ENCODE peak calls at places on chromosomes 1 and 21, in eight cellular contexts. C, Y, U, W, I, G, A and T are unnamed samples.

GRCh38 chr1:236282159-236282716 is 480 bp upstream of the ERO1B start:
- DNase-seq in C (no peak), Y (no peak), U (no peak), W (no peak), I (no peak), G (no peak), A (no peak), T (no peak)

GRCh38 chr1:10629816-10630571 is 155.2 kb downstream of the PEX14 start:
- DNase-seq in C (no peak), Y (no peak), U (peak), W (no peak), I (no peak), G (no peak), A (no peak), T (no peak)

GRCh38 chr1:165871311-165872067 is 44.1 kb downstream of the UCK2 start:
- DNase-seq in C (no peak), Y (peak), U (no peak), W (peak), I (peak), G (peak), A (peak), T (peak)

GRCh38 chr1:159828176-159828575 is 1.5 kb downstream of the SLAMF8 start:
- DNase-seq in C (no peak), Y (no peak), U (no peak), W (no peak), I (no peak), G (no peak), A (no peak), T (no peak)

GRCh38 chr1:239274242-239274830 is 112.0 kb upstream of the CHRM3 start:
- DNase-seq in C (no peak), Y (no peak), U (no peak), W (no peak), I (no peak), G (no peak), A (no peak), T (no peak)

GRCh38 chr1:9920606-9921005 is 10.5 kb upstream of the CTNNBIP1 start:
- DNase-seq in C (no peak), Y (no peak), U (no peak), W (no peak), I (no peak), G (no peak), A (no peak), T (no peak)

GRCh38 chr1:232029297-232029696 is 402.7 kb downstream of the DISC1 start:
- DNase-seq in C (no peak), Y (no peak), U (peak), W (no peak), I (no peak), G (no peak), A (no peak), T (no peak)

GRCh38 chr1:214563881-214564280 is 12.5 kb upstream of the PTPN14 start:
- DNase-seq in C (no peak), Y (no peak), U (no peak), W (no peak), I (no peak), G (no peak), A (no peak), T (no peak)

GRCh38 chr1:211132681-211133392 is 1.1 kb downstream of the KCNH1 start:
- DNase-seq in C (no peak), Y (no peak), U (no peak), W (no peak), I (peak), G (no peak), A (no peak), T (no peak)

GRCh38 chr1:225655509-225656258 is 2.8 kb upstream of the ENAH start:
- DNase-seq in C (peak), Y (peak), U (no peak), W (peak), I (peak), G (peak), A (no peak), T (no peak)

GRCh38 chr1:93448292-93448982 is 519 bp downstream of the FNBP1L start:
- DNase-seq in C (no peak), Y (peak), U (peak), W (no peak), I (peak), G (peak), A (no peak), T (no peak)

GRCh38 chr1:27589841-27590426 is 14.0 kb downstream of the AHDC1 start:
- DNase-seq in C (no peak), Y (no peak), U (peak), W (no peak), I (no peak), G (no peak), A (no peak), T (no peak)

GRCh38 chr1:43327549-43328292 is 9.9 kb upstream of the MPL start:
- DNase-seq in C (no peak), Y (no peak), U (no peak), W (no peak), I (no peak), G (no peak), A (no peak), T (no peak)

GRCh38 chr1:145961109-145961424 is 3.2 kb upstream of the LIX1L start:
- DNase-seq in C (no peak), Y (no peak), U (peak), W (no peak), I (peak), G (no peak), A (no peak), T (no peak)

GRCh38 chr1:62436039-62436465 is 797 bp upstream of the USP1 start:
- DNase-seq in C (peak), Y (no peak), U (no peak), W (no peak), I (no peak), G (no peak), A (no peak), T (no peak)

GRCh38 chr1:11838349-11839272 is 9.0 kb downstream of the NPPA start:
- DNase-seq in C (peak), Y (peak), U (peak), W (no peak), I (peak), G (peak), A (peak), T (peak)

GRCh38 chr1:89553195-89553584 is 28.6 kb downstream of the LRRC8B start:
- DNase-seq in C (no peak), Y (no peak), U (no peak), W (no peak), I (no peak), G (no peak), A (no peak), T (no peak)

GRCh38 chr1:196147530-196147929 is 460.7 kb downstream of the KCNT2 start:
- DNase-seq in C (no peak), Y (no peak), U (no peak), W (no peak), I (no peak), G (no peak), A (no peak), T (no peak)

GRCh38 chr21:36974851-36975192 is 8.4 kb upstream of the HLCS start:
- DNase-seq in C (no peak), Y (no peak), U (no peak), W (no peak), I (no peak), G (no peak), A (no peak), T (no peak)

GRCh38 chr21:41836166-41837015 is 42.8 kb downstream of the PRDM15 start:
- DNase-seq in C (no peak), Y (no peak), U (no peak), W (no peak), I (no peak), G (no peak), A (no peak), T (no peak)

GRCh38 chr1:164707868-164708331 is 148.9 kb downstream of the PBX1 start:
- DNase-seq in C (no peak), Y (no peak), U (no peak), W (peak), I (no peak), G (peak), A (no peak), T (no peak)

GRCh38 chr1:66315675-66316074 is 218.3 kb upstream of the SGIP1 start:
- DNase-seq in C (no peak), Y (no peak), U (no peak), W (peak), I (no peak), G (no peak), A (no peak), T (no peak)

GRCh38 chr1:22490309-22490708 is 38.7 kb downstream of the ZBTB40 start:
- DNase-seq in C (no peak), Y (no peak), U (no peak), W (no peak), I (peak), G (no peak), A (no peak), T (peak)

GRCh38 chr1:243725075-243725474 is 125.0 kb downstream of the AKT3 start:
- DNase-seq in C (no peak), Y (no peak), U (no peak), W (no peak), I (no peak), G (no peak), A (no peak), T (no peak)

GRCh38 chr1:114718661-114719423 is 2.3 kb upstream of the NRAS start:
- DNase-seq in C (no peak), Y (no peak), U (no peak), W (no peak), I (no peak), G (no peak), A (no peak), T (no peak)

GRCh38 chr21:38853421-38853919 is 47.7 kb downstream of the ETS2 start:
- DNase-seq in C (peak), Y (peak), U (no peak), W (peak), I (no peak), G (peak), A (no peak), T (peak)

GRCh38 chr21:38819051-38819718 is 13.5 kb downstream of the ETS2 start:
- DNase-seq in C (no peak), Y (no peak), U (no peak), W (no peak), I (no peak), G (no peak), A (no peak), T (no peak)

GRCh38 chr1:66360285-66360724 is 173.6 kb upstream of the SGIP1 start:
- DNase-seq in C (no peak), Y (no peak), U (no peak), W (no peak), I (peak), G (no peak), A (no peak), T (no peak)

GRCh38 chr1:101739826-101740330 is 256.8 kb downstream of the OLFM3 start:
- DNase-seq in C (no peak), Y (no peak), U (no peak), W (no peak), I (no peak), G (no peak), A (no peak), T (no peak)

GRCh38 chr1:150973826-150974579 is 632 bp downstream of the CERS2 start:
- DNase-seq in C (no peak), Y (no peak), U (peak), W (no peak), I (peak), G (peak), A (no peak), T (peak)

GRCh38 chr1:20578062-20578461 is 10.8 kb upstream of the CDA start:
- DNase-seq in C (no peak), Y (no peak), U (no peak), W (no peak), I (no peak), G (no peak), A (no peak), T (no peak)

GRCh38 chr1:221117548-221117951 is 238.3 kb downstream of the HLX start:
- DNase-seq in C (no peak), Y (no peak), U (peak), W (no peak), I (no peak), G (no peak), A (no peak), T (no peak)

GRCh38 chr21:30935889-30936168 is 54.4 kb upstream of the KRTAP11-1 start:
- DNase-seq in C (no peak), Y (no peak), U (no peak), W (no peak), I (no peak), G (no peak), A (no peak), T (no peak)
- H3K27ac ChIP-seq in C (no peak), Y (no peak), U (no peak), W (no peak), I (no peak), G (no peak), A (no peak), T (no peak)

GRCh38 chr1:55331355-55331754 is 116.2 kb upstream of the USP24 start:
- DNase-seq in C (no peak), Y (no peak), U (no peak), W (no peak), I (no peak), G (no peak), A (no peak), T (no peak)
- TF ChIP-seq REST in C (no peak), Y (no peak), U (no peak), W (no peak), I (no peak), G (no peak), A (no peak), T (no peak)

GRCh38 chr1:70719164-70719563 is 308.1 kb downstream of the CTH start:
- DNase-seq in C (no peak), Y (no peak), U (no peak), W (no peak), I (no peak), G (no peak), A (no peak), T (no peak)
- TF ChIP-seq POLR2AphosphoS5 in C (no peak), Y (no peak), U (no peak), W (no peak), I (no peak), G (no peak), A (no peak), T (no peak)

DNA sequence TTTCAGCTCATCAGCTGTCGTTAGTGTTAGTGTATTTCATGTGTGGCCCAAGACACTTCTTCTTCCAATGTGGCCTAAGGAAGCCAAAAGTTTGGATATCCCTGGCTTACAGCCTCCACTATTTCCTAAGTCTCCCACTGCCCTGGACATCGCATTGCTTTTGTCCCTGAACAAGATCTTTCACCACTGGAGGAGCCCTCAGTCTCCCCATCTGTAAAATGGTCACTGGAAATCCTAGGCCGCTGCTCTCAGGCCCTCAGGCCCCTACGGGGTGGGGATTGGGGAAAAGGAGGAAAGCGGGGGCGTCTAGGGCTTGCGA is 341 bp upstream of the LDLRAP1 start:
- DNase-seq in C (no peak), Y (no peak), U (no peak), W (no peak), I (no peak), G (no peak), A (no peak), T (no peak)
- H3K27ac ChIP-seq in C (peak), Y (no peak), U (no peak), W (no peak), I (no peak), G (no peak), A (no peak), T (no peak)

GRCh38 chr1:67376381-67376780 is 53.8 kb downstream of the SERBP1 start:
- DNase-seq in C (no peak), Y (no peak), U (no peak), W (no peak), I (no peak), G (peak), A (no peak), T (no peak)
- TF ChIP-seq REST in C (no peak), Y (no peak), U (no peak), W (no peak), I (no peak), G (no peak), A (no peak), T (no peak)

GRCh38 chr21:45002381-45003204 is 62.8 kb downstream of the SLX9 start:
- DNase-seq in C (no peak), Y (no peak), U (no peak), W (no peak), I (no peak), G (no peak), A (no peak), T (no peak)

GRCh38 chr21:45004059-45004422 is 64.2 kb downstream of the SLX9 start:
- DNase-seq in C (no peak), Y (no peak), U (no peak), W (no peak), I (no peak), G (no peak), A (no peak), T (no peak)

GRCh38 chr21:45004481-45005263 is 64.8 kb downstream of the SLX9 start:
- DNase-seq in C (no peak), Y (no peak), U (no peak), W (no peak), I (no peak), G (peak), A (no peak), T (peak)

GRCh38 chr21:45001134-45002095 is 61.6 kb downstream of the SLX9 start:
- DNase-seq in C (peak), Y (no peak), U (no peak), W (no peak), I (no peak), G (no peak), A (no peak), T (no peak)

DNA sequence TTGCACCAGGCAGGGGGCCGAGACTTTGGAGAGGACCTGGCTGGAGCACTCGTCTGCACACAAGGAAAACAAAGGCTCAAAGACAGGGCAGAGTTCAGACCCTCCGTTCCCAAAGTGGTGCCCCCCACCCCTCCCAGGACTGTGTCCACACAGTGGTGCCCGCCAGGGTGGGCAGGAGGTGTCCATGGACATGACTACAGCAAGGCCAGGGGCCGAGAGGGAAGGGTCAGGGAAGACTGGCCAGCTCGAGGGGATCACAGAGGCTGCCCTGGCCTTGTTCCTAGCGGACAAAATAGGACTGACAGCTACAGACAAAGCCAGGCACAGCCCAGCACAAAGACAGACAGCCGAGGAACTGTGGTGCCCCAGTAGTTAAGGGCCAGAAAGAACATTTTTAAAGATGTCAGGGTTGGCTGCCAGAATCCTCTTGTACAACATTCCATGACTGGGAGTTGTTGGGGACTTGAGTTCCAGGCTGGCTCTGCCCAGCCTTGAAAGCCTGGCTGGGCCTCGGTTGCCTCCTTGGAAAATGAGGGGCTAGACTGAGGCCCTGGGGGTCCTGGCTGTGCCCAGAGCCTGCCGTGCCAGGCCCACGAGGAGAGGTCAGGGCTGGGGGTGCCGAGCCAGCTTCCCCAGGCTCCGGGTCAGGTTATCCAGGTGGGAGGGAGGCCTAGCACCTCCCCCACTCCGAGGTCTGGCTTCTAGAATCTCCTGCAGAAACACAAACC is 63.7 kb downstream of the SLX9 start:
- DNase-seq in C (no peak), Y (peak), U (no peak), W (no peak), I (no peak), G (no peak), A (no peak), T (no peak)
- TF ChIP-seq POLR2AphosphoS5 in C (no peak), Y (no peak), U (no peak), W (no peak), I (no peak), G (no peak), A (no peak), T (no peak)

GRCh38 chr21:31119199-31119598 is 80.9 kb upstream of the KRTAP19-8 start:
- DNase-seq in C (no peak), Y (no peak), U (no peak), W (no peak), I (no peak), G (no peak), A (no peak), T (no peak)

GRCh38 chr21:31128234-31128633 is 90.0 kb upstream of the KRTAP19-8 start:
- DNase-seq in C (no peak), Y (no peak), U (no peak), W (no peak), I (no peak), G (no peak), A (no peak), T (no peak)

DNA sequence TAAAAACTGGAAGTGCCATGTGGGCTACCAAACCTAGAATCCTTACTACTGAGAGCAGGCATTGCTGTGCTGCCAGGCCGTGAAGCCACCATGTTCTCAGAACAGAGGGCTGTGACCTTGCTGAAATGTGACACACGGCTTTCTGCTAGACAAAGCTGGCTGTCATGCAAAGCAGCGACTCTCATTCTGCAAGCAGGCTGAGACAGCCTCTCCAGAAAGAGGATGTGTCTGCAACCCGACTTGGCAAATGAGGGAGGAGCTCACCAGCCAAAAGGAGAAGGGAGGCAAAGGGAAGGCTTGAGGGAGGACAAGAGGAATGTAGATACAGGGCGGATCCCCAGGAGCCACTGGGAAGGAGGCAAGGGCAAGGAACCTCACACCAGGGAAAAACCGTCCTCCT is 85.7 kb upstream of the KRTAP19-8 start:
- DNase-seq in C (no peak), Y (no peak), U (no peak), W (no peak), I (peak), G (no peak), A (no peak), T (peak)
- H3K27ac ChIP-seq in C (no peak), Y (no peak), U (no peak), W (no peak), I (no peak), G (no peak), A (no peak), T (no peak)

GRCh38 chr1:182984621-182985020 is 31.7 kb upstream of the SHCBP1L start:
- DNase-seq in C (no peak), Y (no peak), U (no peak), W (no peak), I (no peak), G (no peak), A (no peak), T (no peak)

GRCh38 chr1:182990413-182991144 is 32.6 kb upstream of the LAMC1 start:
- DNase-seq in C (no peak), Y (no peak), U (no peak), W (peak), I (no peak), G (no peak), A (no peak), T (no peak)

GRCh38 chr1:182985876-182986275 is 32.9 kb upstream of the SHCBP1L start:
- DNase-seq in C (no peak), Y (no peak), U (no peak), W (no peak), I (no peak), G (no peak), A (no peak), T (no peak)
- TF ChIP-seq REST in C (no peak), Y (no peak), U (no peak), W (no peak), I (no peak), G (no peak), A (no peak), T (no peak)

GRCh38 chr1:58753431-58753866 is 30.4 kb downstream of the JUN start:
- DNase-seq in C (no peak), Y (peak), U (no peak), W (no peak), I (no peak), G (no peak), A (no peak), T (no peak)

GRCh38 chr1:58754056-58754613 is 29.7 kb downstream of the JUN start:
- DNase-seq in C (no peak), Y (no peak), U (no peak), W (no peak), I (no peak), G (no peak), A (no peak), T (no peak)

GRCh38 chr1:58749646-58750045 is 34.2 kb downstream of the JUN start:
- DNase-seq in C (no peak), Y (no peak), U (no peak), W (no peak), I (no peak), G (no peak), A (no peak), T (no peak)

GRCh38 chr1:58754683-58755467 is 29.0 kb downstream of the JUN start:
- DNase-seq in C (no peak), Y (no peak), U (no peak), W (no peak), I (no peak), G (peak), A (no peak), T (no peak)

GRCh38 chr1:58755468-58755872 is 28.4 kb downstream of the JUN start:
- DNase-seq in C (peak), Y (peak), U (no peak), W (peak), I (no peak), G (peak), A (peak), T (peak)
- TF ChIP-seq POLR2AphosphoS5 in C (no peak), Y (no peak), U (no peak), W (peak), I (no peak), G (no peak), A (no peak), T (peak)